ENCODE peak calls at places on chromosomes 4 and X, in five cellular contexts. One of them, this sample, is unnamed. For H3K27me3, the result is how much of the 10 kb centered on the place peaks cover.

GRCh38 chr4:165361804-165362203 is 17.0 kb upstream of the CPE start:
- DNase-seq in Peyer's patch: no peak
- DNase-seq in endodermal cell: no peak
- DNase-seq in CD8-positive, alpha-beta T cell: no peak
- DNase-seq in neural progenitor cell: no peak
- DNase-seq in this sample: no peak

GRCh38 chr4:48681856-48682255 is 98.2 kb downstream of the FRYL start:
- DNase-seq in Peyer's patch: peak
- DNase-seq in endodermal cell: no peak
- DNase-seq in CD8-positive, alpha-beta T cell: no peak
- DNase-seq in neural progenitor cell: no peak
- DNase-seq in this sample: no peak

GRCh38 chr4:74320559-74321118 is 12.4 kb downstream of the EPGN start:
- DNase-seq in Peyer's patch: peak
- DNase-seq in endodermal cell: peak
- DNase-seq in CD8-positive, alpha-beta T cell: no peak
- DNase-seq in neural progenitor cell: peak
- DNase-seq in this sample: peak

GRCh38 chrX:49286136-49286535 is 16.5 kb downstream of the PPP1R3F start:
- DNase-seq in Peyer's patch: peak
- DNase-seq in endodermal cell: no peak
- DNase-seq in CD8-positive, alpha-beta T cell: no peak
- DNase-seq in neural progenitor cell: no peak
- DNase-seq in this sample: no peak

GRCh38 chr4:88003261-88003660 is 4.2 kb upstream of the PKD2 start:
- DNase-seq in Peyer's patch: no peak
- DNase-seq in endodermal cell: no peak
- DNase-seq in CD8-positive, alpha-beta T cell: no peak
- DNase-seq in neural progenitor cell: no peak
- DNase-seq in this sample: no peak

GRCh38 chr4:105555409-105555808 is 3.0 kb downstream of the ARHGEF38 start:
- DNase-seq in Peyer's patch: no peak
- DNase-seq in endodermal cell: peak
- DNase-seq in CD8-positive, alpha-beta T cell: no peak
- DNase-seq in neural progenitor cell: peak
- DNase-seq in this sample: peak

GRCh38 chr4:99630857-99631256 is 26.8 kb downstream of the C4orf54 start:
- DNase-seq in Peyer's patch: no peak
- DNase-seq in endodermal cell: no peak
- DNase-seq in CD8-positive, alpha-beta T cell: no peak
- DNase-seq in neural progenitor cell: no peak
- DNase-seq in this sample: no peak

GRCh38 chr4:26719954-26720552 is 136.2 kb downstream of the TBC1D19 start:
- DNase-seq in Peyer's patch: no peak
- DNase-seq in endodermal cell: no peak
- DNase-seq in CD8-positive, alpha-beta T cell: no peak
- DNase-seq in neural progenitor cell: no peak
- DNase-seq in this sample: no peak

GRCh38 chr4:15395342-15395741 is 32.5 kb upstream of the C1QTNF7 start:
- DNase-seq in Peyer's patch: no peak
- DNase-seq in endodermal cell: no peak
- DNase-seq in CD8-positive, alpha-beta T cell: no peak
- DNase-seq in neural progenitor cell: no peak
- DNase-seq in this sample: no peak

GRCh38 chrX:45749375-45749774 is 548.7 kb upstream of the DIPK2B start:
- DNase-seq in Peyer's patch: no peak
- DNase-seq in endodermal cell: no peak
- DNase-seq in CD8-positive, alpha-beta T cell: no peak
- DNase-seq in neural progenitor cell: no peak
- DNase-seq in this sample: no peak

GRCh38 chr4:173017802-173018201 is 150.8 kb upstream of the GALNT7 start:
- DNase-seq in Peyer's patch: no peak
- DNase-seq in endodermal cell: no peak
- DNase-seq in CD8-positive, alpha-beta T cell: no peak
- DNase-seq in neural progenitor cell: no peak
- DNase-seq in this sample: no peak

GRCh38 chrX:45775462-45775861 is 574.8 kb upstream of the DIPK2B start:
- DNase-seq in Peyer's patch: no peak
- DNase-seq in endodermal cell: no peak
- DNase-seq in CD8-positive, alpha-beta T cell: no peak
- DNase-seq in neural progenitor cell: no peak
- DNase-seq in this sample: no peak

GRCh38 chr4:110005461-110006056 is 92.9 kb downstream of the EGF start:
- DNase-seq in Peyer's patch: no peak
- DNase-seq in endodermal cell: no peak
- DNase-seq in CD8-positive, alpha-beta T cell: no peak
- DNase-seq in neural progenitor cell: peak
- DNase-seq in this sample: no peak

GRCh38 chr4:27934881-27935280 is 1074.2 kb downstream of the STIM2 start:
- DNase-seq in Peyer's patch: no peak
- DNase-seq in endodermal cell: no peak
- DNase-seq in CD8-positive, alpha-beta T cell: no peak
- DNase-seq in neural progenitor cell: no peak
- DNase-seq in this sample: no peak

GRCh38 chrX:17519349-17519748 is 144.3 kb downstream of the NHS start:
- DNase-seq in Peyer's patch: peak
- DNase-seq in endodermal cell: no peak
- DNase-seq in CD8-positive, alpha-beta T cell: no peak
- DNase-seq in neural progenitor cell: no peak
- DNase-seq in this sample: no peak

GRCh38 chrX:71212536-71212935 is 10.5 kb upstream of the GJB1 start:
- DNase-seq in Peyer's patch: no peak
- DNase-seq in endodermal cell: no peak
- DNase-seq in CD8-positive, alpha-beta T cell: no peak
- DNase-seq in neural progenitor cell: no peak
- DNase-seq in this sample: no peak

GRCh38 chr4:115851918-115852766 is 738.7 kb upstream of the NDST4 start:
- DNase-seq in Peyer's patch: peak
- DNase-seq in endodermal cell: peak
- DNase-seq in CD8-positive, alpha-beta T cell: no peak
- DNase-seq in neural progenitor cell: peak
- DNase-seq in this sample: peak

GRCh38 chr4:66577922-66578321 is 907.6 kb upstream of the EPHA5 start:
- DNase-seq in Peyer's patch: no peak
- DNase-seq in endodermal cell: no peak
- DNase-seq in CD8-positive, alpha-beta T cell: no peak
- DNase-seq in neural progenitor cell: no peak
- DNase-seq in this sample: no peak

GRCh38 chr4:128451270-128451905 is 163.8 kb upstream of the PGRMC2 start:
- DNase-seq in Peyer's patch: no peak
- DNase-seq in endodermal cell: no peak
- DNase-seq in CD8-positive, alpha-beta T cell: no peak
- DNase-seq in neural progenitor cell: no peak
- DNase-seq in this sample: no peak

GRCh38 chr4:184169225-184169867 is 48.3 kb downstream of the ENPP6 start:
- DNase-seq in Peyer's patch: no peak
- DNase-seq in endodermal cell: peak
- DNase-seq in CD8-positive, alpha-beta T cell: no peak
- DNase-seq in neural progenitor cell: no peak
- DNase-seq in this sample: no peak

GRCh38 chrX:154458116-154458953 is at the start of gene PLXNA3:
- DNase-seq in Peyer's patch: peak
- DNase-seq in endodermal cell: peak
- DNase-seq in CD8-positive, alpha-beta T cell: peak
- DNase-seq in neural progenitor cell: peak
- DNase-seq in this sample: no peak

GRCh38 chrX:83845397-83845796 is 15.5 kb upstream of the CYLC1 start:
- DNase-seq in Peyer's patch: no peak
- DNase-seq in endodermal cell: peak
- DNase-seq in CD8-positive, alpha-beta T cell: no peak
- DNase-seq in neural progenitor cell: peak
- DNase-seq in this sample: peak

GRCh38 chrX:46686003-46686645 is 72.8 kb downstream of the SLC9A7 start:
- DNase-seq in Peyer's patch: peak
- DNase-seq in endodermal cell: peak
- DNase-seq in CD8-positive, alpha-beta T cell: no peak
- DNase-seq in neural progenitor cell: peak
- DNase-seq in this sample: peak

GRCh38 chrX:12984629-12985303 is 9.9 kb downstream of the TMSB4X start:
- DNase-seq in Peyer's patch: peak
- DNase-seq in endodermal cell: no peak
- DNase-seq in CD8-positive, alpha-beta T cell: no peak
- DNase-seq in neural progenitor cell: no peak
- DNase-seq in this sample: no peak

GRCh38 chrX:12987340-12987739 is 12.4 kb downstream of the TMSB4X start:
- DNase-seq in Peyer's patch: no peak
- DNase-seq in endodermal cell: no peak
- DNase-seq in CD8-positive, alpha-beta T cell: no peak
- DNase-seq in neural progenitor cell: no peak
- DNase-seq in this sample: no peak

GRCh38 chrX:12986164-12986779 is 11.4 kb downstream of the TMSB4X start:
- DNase-seq in Peyer's patch: no peak
- DNase-seq in endodermal cell: no peak
- DNase-seq in CD8-positive, alpha-beta T cell: no peak
- DNase-seq in neural progenitor cell: no peak
- DNase-seq in this sample: no peak

GRCh38 chrX:12986886-12987285 is 12.0 kb downstream of the TMSB4X start:
- DNase-seq in Peyer's patch: no peak
- DNase-seq in endodermal cell: no peak
- DNase-seq in CD8-positive, alpha-beta T cell: no peak
- DNase-seq in neural progenitor cell: no peak
- DNase-seq in this sample: no peak

GRCh38 chrX:12985336-12985735 is 10.4 kb downstream of the TMSB4X start:
- DNase-seq in Peyer's patch: no peak
- DNase-seq in endodermal cell: no peak
- DNase-seq in CD8-positive, alpha-beta T cell: no peak
- DNase-seq in neural progenitor cell: no peak
- DNase-seq in this sample: no peak
- H3K27ac ChIP-seq in Peyer's patch: no peak
- H3K27ac ChIP-seq in endodermal cell: no peak
- H3K27ac ChIP-seq in CD8-positive, alpha-beta T cell: peak
- H3K27ac ChIP-seq in neural progenitor cell: no peak
- H3K27ac ChIP-seq in this sample: no peak

DNA sequence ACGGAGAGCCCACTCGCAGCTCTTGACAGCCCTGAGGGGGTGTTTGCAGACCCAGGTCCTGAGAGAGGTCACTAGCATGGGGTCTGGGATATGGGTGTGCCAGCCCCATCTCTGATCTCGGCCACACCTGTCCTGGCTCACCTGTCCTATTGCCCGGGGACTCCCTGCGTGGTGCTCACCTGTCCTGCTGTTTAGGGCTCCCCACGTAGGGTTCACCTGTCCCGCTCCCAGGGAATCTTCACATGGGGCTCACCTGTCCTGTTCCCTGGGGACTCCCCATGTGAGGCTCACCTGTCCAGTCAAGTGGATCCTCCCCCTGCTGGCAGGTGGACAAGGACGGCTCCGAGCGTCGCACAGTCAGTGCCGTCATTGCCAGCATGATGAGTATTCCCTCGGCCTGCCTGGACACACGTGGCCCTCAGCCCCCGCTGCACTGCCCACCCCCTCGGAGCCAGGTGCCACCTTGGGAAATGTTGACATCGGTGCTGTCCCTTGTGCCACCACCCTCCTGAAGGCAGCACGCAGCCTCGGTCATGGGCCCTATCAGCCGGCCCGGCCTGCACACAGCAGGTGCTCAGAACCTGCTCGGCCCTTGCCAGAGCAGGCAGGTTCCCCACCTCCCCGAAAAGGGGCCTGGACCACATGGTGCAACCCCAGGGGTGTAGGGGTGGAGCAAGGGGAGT is 6.3 kb downstream of the SLC49A3 start:
- DNase-seq in Peyer's patch: peak
- DNase-seq in endodermal cell: no peak
- DNase-seq in CD8-positive, alpha-beta T cell: no peak
- DNase-seq in neural progenitor cell: no peak
- DNase-seq in this sample: no peak
- H3K4me3 ChIP-seq in Peyer's patch: peak
- H3K4me3 ChIP-seq in endodermal cell: no peak
- H3K4me3 ChIP-seq in CD8-positive, alpha-beta T cell: no peak
- H3K4me3 ChIP-seq in neural progenitor cell: no peak
- H3K4me3 ChIP-seq in this sample: no peak

GRCh38 chrX:68848189-68848940 is 19.5 kb downstream of the EFNB1 start:
- DNase-seq in Peyer's patch: no peak
- DNase-seq in endodermal cell: no peak
- DNase-seq in CD8-positive, alpha-beta T cell: no peak
- DNase-seq in neural progenitor cell: no peak
- DNase-seq in this sample: no peak
- H3K27me3 ChIP-seq in Peyer's patch: under half
- H3K27me3 ChIP-seq in endodermal cell: under half
- H3K27me3 ChIP-seq in CD8-positive, alpha-beta T cell: under half
- H3K27me3 ChIP-seq in neural progenitor cell: under half
- H3K27me3 ChIP-seq in this sample: under half

DNA sequence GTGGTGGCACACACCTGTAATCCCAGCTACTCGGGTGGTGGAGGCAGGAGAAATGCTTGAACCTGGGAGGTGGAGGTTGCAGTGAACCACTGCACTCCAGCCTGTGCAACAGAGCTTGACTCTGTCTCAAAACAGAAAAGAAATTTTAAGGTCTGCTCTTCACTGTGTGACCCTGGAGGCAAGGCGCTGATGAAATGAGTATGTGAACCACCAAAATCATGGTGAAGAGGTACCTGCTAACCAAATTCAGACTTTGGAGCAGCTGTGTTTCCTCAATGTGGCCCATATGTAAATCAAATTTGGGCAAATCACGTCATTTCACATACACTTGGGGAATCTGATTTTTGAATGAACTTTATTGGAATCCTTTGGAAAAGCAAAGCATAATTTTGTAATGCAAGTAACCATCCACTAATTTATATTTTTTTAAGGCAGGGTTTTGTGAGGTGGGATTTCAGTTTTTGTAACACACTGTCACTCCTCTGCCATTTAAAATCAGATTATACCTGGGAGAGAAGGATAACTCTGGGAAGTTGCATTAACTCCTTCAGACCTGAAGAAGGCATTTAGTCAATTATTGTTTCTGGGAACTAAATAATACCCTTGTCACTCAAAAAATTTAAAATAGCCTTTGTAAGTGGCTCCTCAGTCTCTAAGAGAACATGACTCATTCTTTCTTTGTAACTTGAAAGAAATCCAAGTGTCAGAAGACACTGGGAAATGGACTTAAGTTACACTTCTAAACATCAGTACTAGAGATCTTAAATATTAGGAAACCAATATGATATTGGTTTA is 24.0 kb downstream of the DOCK11 start:
- DNase-seq in Peyer's patch: no peak
- DNase-seq in endodermal cell: no peak
- DNase-seq in CD8-positive, alpha-beta T cell: no peak
- DNase-seq in neural progenitor cell: no peak
- DNase-seq in this sample: no peak
- H3K27ac ChIP-seq in Peyer's patch: no peak
- H3K27ac ChIP-seq in endodermal cell: no peak
- H3K27ac ChIP-seq in CD8-positive, alpha-beta T cell: no peak
- H3K27ac ChIP-seq in neural progenitor cell: no peak
- H3K27ac ChIP-seq in this sample: no peak